ENCODE peak calls at places on chromosome 7, in four cellular contexts. J is HFFc6, S is coronary artery, B is HCEC 1CT. C is an unnamed sample.

GRCh38 chr7:96331233-96331632 is 9.3 kb upstream of the SLC25A13 start:
- DNase-seq in B (no peak), S (no peak), J (no peak), C (no peak)

GRCh38 chr7:46450871-46451270 is 529.8 kb upstream of the IGFBP3 start:
- DNase-seq in S (no peak), J (no peak), B (peak; percentile 44), C (no peak)

GRCh38 chr7:72408966-72409637 is 3.0 kb downstream of the CALN1 start:
- DNase-seq in J (no peak), B (no peak), S (no peak), C (no peak)

GRCh38 chr7:2967238-2967637 is 76.4 kb downstream of the CARD11 start:
- DNase-seq in J (no peak), S (peak; percentile 49), B (no peak), C (peak; percentile 60)

GRCh38 chr7:158588085-158588877 is 658 bp upstream of the PTPRN2 start:
- DNase-seq in B (no peak), J (no peak), S (no peak), C (no peak)

GRCh38 chr7:102064361-102065025 is 222.2 kb upstream of the SH2B2 start:
- DNase-seq in S (no peak), B (no peak), J (no peak), C (no peak)

GRCh38 chr7:74203157-74203556 is 6.6 kb upstream of the LAT2 start:
- DNase-seq in J (peak; percentile 49), B (peak; percentile 17), S (no peak), C (no peak)

GRCh38 chr7:87574630-87575029 is 26.1 kb downstream of the ABCB1 start:
- DNase-seq in S (no peak), B (peak; percentile 64), J (peak; percentile 41), C (no peak)

GRCh38 chr7:40219917-40220316 is 85.1 kb downstream of the SUGCT start:
- DNase-seq in S (no peak), B (peak; percentile 88), J (peak; percentile 82), C (no peak)

GRCh38 chr7:41869091-41869490 is 166.2 kb upstream of the INHBA start:
- DNase-seq in S (no peak), J (no peak), B (peak; percentile 90), C (no peak)

GRCh38 chr7:46134795-46135194 is 213.7 kb upstream of the IGFBP3 start:
- DNase-seq in S (no peak), B (no peak), J (no peak), C (no peak)

GRCh38 chr7:150988230-150989226 is 2.3 kb upstream of the NOS3 start:
- DNase-seq in J (no peak), B (no peak), S (no peak), C (no peak)